ENCODE peak calls at places on chromosomes 4 and X, in four cellular contexts. One of them, this sample, is unnamed.

GRCh38 chr4:104394409-104394813 is 100.3 kb downstream of the CXXC4 start:
- DNase-seq in HepG2: no peak
- DNase-seq in K562: no peak
- DNase-seq in GM12878: no peak
- DNase-seq in this sample: no peak

GRCh38 chrX:109943092-109943739 is 59.7 kb upstream of the TMEM164 start:
- DNase-seq in GM12878: no peak
- DNase-seq in HepG2: no peak
- DNase-seq in K562: peak; percentile 28
- DNase-seq in this sample: no peak

GRCh38 chr4:25856756-25857155 is 6.0 kb downstream of the SEL1L3 start:
- DNase-seq in HepG2: no peak
- DNase-seq in GM12878: no peak
- DNase-seq in K562: no peak
- DNase-seq in this sample: no peak

GRCh38 chrX:37746268-37746931 is 33.5 kb upstream of the CYBB start:
- DNase-seq in GM12878: peak; percentile 72
- DNase-seq in HepG2: no peak
- DNase-seq in K562: no peak
- DNase-seq in this sample: no peak

GRCh38 chr4:132203618-132204017 is 945.5 kb upstream of the PCDH10 start:
- DNase-seq in K562: no peak
- DNase-seq in GM12878: no peak
- DNase-seq in HepG2: no peak
- DNase-seq in this sample: no peak

GRCh38 chr4:73732759-73733431 is 7.5 kb upstream of the CXCL8 start:
- DNase-seq in HepG2: no peak
- DNase-seq in GM12878: no peak
- DNase-seq in K562: no peak
- DNase-seq in this sample: no peak

GRCh38 chrX:110317079-110317819 is 636 bp downstream of the AMMECR1 start:
- DNase-seq in HepG2: no peak
- DNase-seq in GM12878: no peak
- DNase-seq in K562: no peak
- DNase-seq in this sample: peak; percentile 15

GRCh38 chrX:112734250-112734649 is 54.5 kb upstream of the LHFPL1 start:
- DNase-seq in HepG2: no peak
- DNase-seq in GM12878: no peak
- DNase-seq in K562: no peak
- DNase-seq in this sample: no peak

GRCh38 chr4:152024881-152025280 is 264.1 kb upstream of the GATB start:
- DNase-seq in HepG2: no peak
- DNase-seq in GM12878: no peak
- DNase-seq in K562: no peak
- DNase-seq in this sample: no peak

GRCh38 chr4:84594724-84595123 is 11.8 kb downstream of the CDS1 start:
- DNase-seq in GM12878: no peak
- DNase-seq in HepG2: no peak
- DNase-seq in K562: no peak
- DNase-seq in this sample: no peak

GRCh38 chr4:37605843-37606565 is 80.2 kb downstream of the RELL1 start:
- DNase-seq in HepG2: no peak
- DNase-seq in GM12878: no peak
- DNase-seq in K562: no peak
- DNase-seq in this sample: no peak

GRCh38 chr4:4861592-4862551 is 2.4 kb downstream of the MSX1 start:
- DNase-seq in K562: no peak
- DNase-seq in HepG2: no peak
- DNase-seq in GM12878: no peak
- DNase-seq in this sample: no peak

GRCh38 chr4:169665039-169665732 is 44.8 kb downstream of the CLCN3 start:
- DNase-seq in HepG2: no peak
- DNase-seq in K562: peak; percentile 61
- DNase-seq in GM12878: no peak
- DNase-seq in this sample: no peak

GRCh38 chr4:71944956-71945355 is 86.8 kb upstream of the NPFFR2 start:
- DNase-seq in K562: no peak
- DNase-seq in GM12878: no peak
- DNase-seq in HepG2: no peak
- DNase-seq in this sample: no peak

GRCh38 chr4:16686195-16686594 is 212.2 kb downstream of the LDB2 start:
- DNase-seq in GM12878: no peak
- DNase-seq in K562: no peak
- DNase-seq in HepG2: no peak
- DNase-seq in this sample: no peak

GRCh38 chrX:154486052-154486395 is 391 bp downstream of the UBL4A start:
- DNase-seq in HepG2: no peak
- DNase-seq in K562: peak; percentile 35
- DNase-seq in GM12878: no peak
- DNase-seq in this sample: no peak

GRCh38 chr4:48275247-48275646 is 5.6 kb upstream of the TEC start:
- DNase-seq in GM12878: peak; percentile 42
- DNase-seq in HepG2: peak; percentile 15
- DNase-seq in K562: no peak
- DNase-seq in this sample: no peak

GRCh38 chr4:169841776-169842175 is 84.0 kb upstream of the HPF1 start:
- DNase-seq in K562: no peak
- DNase-seq in HepG2: no peak
- DNase-seq in GM12878: no peak
- DNase-seq in this sample: no peak

GRCh38 chr4:26692014-26692726 is 108.3 kb downstream of the TBC1D19 start:
- DNase-seq in K562: peak; percentile 42
- DNase-seq in HepG2: no peak
- DNase-seq in GM12878: no peak
- DNase-seq in this sample: no peak

GRCh38 chrX:47587091-47587891 is 5.1 kb downstream of the TIMP1 start:
- DNase-seq in HepG2: no peak
- DNase-seq in GM12878: no peak
- DNase-seq in K562: no peak
- DNase-seq in this sample: no peak

GRCh38 chrX:101219840-101220191 is 230 bp downstream of the DRP2 start:
- DNase-seq in GM12878: no peak
- DNase-seq in HepG2: no peak
- DNase-seq in K562: no peak
- DNase-seq in this sample: no peak

GRCh38 chr4:98573791-98574190 is 84.6 kb downstream of the TSPAN5 start:
- DNase-seq in GM12878: no peak
- DNase-seq in HepG2: no peak
- DNase-seq in K562: no peak
- DNase-seq in this sample: no peak

GRCh38 chrX:87338510-87338909 is 179.1 kb upstream of the KLHL4 start:
- DNase-seq in HepG2: peak; percentile 5
- DNase-seq in K562: no peak
- DNase-seq in GM12878: no peak
- DNase-seq in this sample: no peak

GRCh38 chr4:26717332-26717731 is 133.4 kb downstream of the TBC1D19 start:
- DNase-seq in HepG2: no peak
- DNase-seq in K562: no peak
- DNase-seq in GM12878: no peak
- DNase-seq in this sample: no peak

GRCh38 chr4:167645358-167645757 is 411.1 kb upstream of the SPOCK3 start:
- DNase-seq in K562: no peak
- DNase-seq in GM12878: no peak
- DNase-seq in HepG2: no peak
- DNase-seq in this sample: no peak

GRCh38 chrX:46599051-46599560 is 25.5 kb downstream of the CHST7 start:
- DNase-seq in HepG2: no peak
- DNase-seq in K562: no peak
- DNase-seq in GM12878: no peak
- DNase-seq in this sample: no peak

GRCh38 chr4:165006457-165006856 is 25.3 kb upstream of the TRIM60 start:
- DNase-seq in K562: no peak
- DNase-seq in GM12878: no peak
- DNase-seq in HepG2: no peak
- DNase-seq in this sample: no peak

GRCh38 chrX:14673764-14674163 is 144.4 kb downstream of the GLRA2 start:
- DNase-seq in HepG2: peak; percentile 39
- DNase-seq in K562: no peak
- DNase-seq in GM12878: peak; percentile 70
- DNase-seq in this sample: no peak

GRCh38 chr4:142708231-142708630 is 137.9 kb downstream of the INPP4B start:
- DNase-seq in K562: no peak
- DNase-seq in HepG2: no peak
- DNase-seq in GM12878: no peak
- DNase-seq in this sample: peak; percentile 12

GRCh38 chrX:103919336-103919682 is 43.1 kb upstream of the TMSB15B start:
- DNase-seq in HepG2: no peak
- DNase-seq in GM12878: no peak
- DNase-seq in K562: no peak
- DNase-seq in this sample: no peak

GRCh38 chr4:64584981-64585557 is 175.8 kb upstream of the TECRL start:
- DNase-seq in GM12878: no peak
- DNase-seq in K562: peak; percentile 47
- DNase-seq in HepG2: peak; percentile 40
- DNase-seq in this sample: peak; percentile 18

GRCh38 chr4:147371661-147372060 is 109.2 kb upstream of the EDNRA start:
- DNase-seq in HepG2: no peak
- DNase-seq in GM12878: no peak
- DNase-seq in K562: no peak
- DNase-seq in this sample: no peak

GRCh38 chr4:34181891-34182290 is 2062.4 kb downstream of the ARAP2 start:
- DNase-seq in K562: no peak
- DNase-seq in GM12878: no peak
- DNase-seq in HepG2: no peak
- DNase-seq in this sample: no peak

GRCh38 chr4:16125571-16126445 is 42.0 kb upstream of the PROM1 start:
- DNase-seq in GM12878: no peak
- DNase-seq in HepG2: no peak
- DNase-seq in K562: no peak
- DNase-seq in this sample: no peak

GRCh38 chr4:27009539-27009938 is 148.9 kb downstream of the STIM2 start:
- DNase-seq in K562: no peak
- DNase-seq in HepG2: no peak
- DNase-seq in GM12878: no peak
- DNase-seq in this sample: no peak

GRCh38 chr4:156956947-156957346 is 14.7 kb downstream of the PDGFC start:
- DNase-seq in K562: no peak
- DNase-seq in HepG2: no peak
- DNase-seq in GM12878: no peak
- DNase-seq in this sample: no peak

GRCh38 chr4:156958276-156959074 is 13.1 kb downstream of the PDGFC start:
- DNase-seq in K562: no peak
- DNase-seq in HepG2: no peak
- DNase-seq in GM12878: no peak
- DNase-seq in this sample: no peak

GRCh38 chr4:156961241-156962068 is 10.1 kb downstream of the PDGFC start:
- DNase-seq in GM12878: no peak
- DNase-seq in K562: no peak
- DNase-seq in HepG2: no peak
- DNase-seq in this sample: no peak

GRCh38 chr4:156957558-156957957 is 14.0 kb downstream of the PDGFC start:
- DNase-seq in K562: no peak
- DNase-seq in GM12878: no peak
- DNase-seq in HepG2: no peak
- DNase-seq in this sample: no peak

GRCh38 chr4:156959298-156959702 is 12.3 kb downstream of the PDGFC start:
- DNase-seq in GM12878: no peak
- DNase-seq in K562: no peak
- DNase-seq in HepG2: no peak
- DNase-seq in this sample: no peak
- TF ChIP-seq SP1 in GM12878: no peak
- TF ChIP-seq SP1 in K562: no peak
- TF ChIP-seq SP1 in HepG2: no peak
- TF ChIP-seq SP1 in this sample: no peak

GRCh38 chr4:40628888-40629287 is 776 bp downstream of the RBM47 start:
- DNase-seq in HepG2: no peak
- DNase-seq in GM12878: no peak
- DNase-seq in K562: no peak
- DNase-seq in this sample: no peak

GRCh38 chr4:40630335-40631021 is 814 bp upstream of the RBM47 start:
- DNase-seq in GM12878: peak; percentile 68
- DNase-seq in HepG2: no peak
- DNase-seq in K562: no peak
- DNase-seq in this sample: peak; percentile 83

GRCh38 chr4:40627540-40627939 is 2.1 kb downstream of the RBM47 start:
- DNase-seq in HepG2: no peak
- DNase-seq in K562: no peak
- DNase-seq in GM12878: no peak
- DNase-seq in this sample: no peak

GRCh38 chr4:40626183-40626990 is 3.3 kb downstream of the RBM47 start:
- DNase-seq in GM12878: no peak
- DNase-seq in K562: no peak
- DNase-seq in HepG2: no peak
- DNase-seq in this sample: no peak

GRCh38 chr4:40629401-40630334 is at the start of gene RBM47:
- DNase-seq in GM12878: no peak
- DNase-seq in K562: no peak
- DNase-seq in HepG2: no peak
- DNase-seq in this sample: peak; percentile 83
- TF ChIP-seq CBFB in GM12878: no peak
- TF ChIP-seq CBFB in K562: no peak
- TF ChIP-seq CBFB in HepG2: no peak
- TF ChIP-seq CBFB in this sample: no peak

GRCh38 chr4:6227412-6228157 is 27.2 kb upstream of the JAKMIP1 start:
- DNase-seq in GM12878: no peak
- DNase-seq in K562: no peak
- DNase-seq in HepG2: no peak
- DNase-seq in this sample: no peak
- TF ChIP-seq SP1 in GM12878: no peak
- TF ChIP-seq SP1 in K562: no peak
- TF ChIP-seq SP1 in HepG2: no peak
- TF ChIP-seq SP1 in this sample: no peak

GRCh38 chr4:177005801-177006230 is 213.1 kb upstream of the VEGFC start:
- DNase-seq in HepG2: no peak
- DNase-seq in K562: no peak
- DNase-seq in GM12878: no peak
- DNase-seq in this sample: no peak
- TF ChIP-seq CBFB in HepG2: no peak
- TF ChIP-seq CBFB in K562: no peak
- TF ChIP-seq CBFB in GM12878: no peak
- TF ChIP-seq CBFB in this sample: no peak